ENCODE peak calls at places on chromosomes 16 and 17, in five cellular contexts. T is heart right ventricle, S is fibroblast of lung, F is PC-3, W is colonic mucosa. K is an unnamed sample.

GRCh38 chr16:47664653-47665325 is 203.7 kb downstream of the PHKB start:
- DNase-seq in S (peak), W (peak), F (peak), T (no peak), K (no peak)

GRCh38 chr17:64498308-64499203 is 1.7 kb upstream of the POLG2 start:
- DNase-seq in W (no peak), S (no peak), F (peak), T (no peak), K (no peak)

GRCh38 chr16:25692734-25693508 is 1.2 kb downstream of the HS3ST4 start:
- DNase-seq in T (no peak), S (no peak), F (no peak), W (no peak), K (no peak)

GRCh38 chr16:56013962-56014552 is 138.9 kb upstream of the CES5A start:
- DNase-seq in W (peak), F (peak), S (peak), T (peak), K (peak)

GRCh38 chr16:30761427-30761927 is 385 bp downstream of the CFAP119 start:
- DNase-seq in F (peak), W (peak), T (no peak), S (peak), K (peak)

GRCh38 chr16:77683845-77684526 is 38.3 kb upstream of the NUDT7 start:
- DNase-seq in T (no peak), F (no peak), W (no peak), S (peak), K (no peak)

GRCh38 chr16:27829975-27830374 is 233.5 kb downstream of the GSG1L start:
- DNase-seq in T (no peak), S (no peak), W (no peak), F (no peak), K (no peak)

GRCh38 chr16:66510711-66511614 is 39.0 kb downstream of the TK2 start:
- DNase-seq in T (no peak), W (no peak), F (peak), S (no peak), K (no peak)

GRCh38 chr16:9260665-9261064 is 169.2 kb downstream of the HAPSTR1 start:
- DNase-seq in W (peak), F (no peak), S (no peak), T (peak), K (no peak)

GRCh38 chr17:76805319-76805718 is 62.9 kb upstream of the MGAT5B start:
- DNase-seq in F (peak), T (no peak), S (peak), W (no peak), K (no peak)

GRCh38 chr17:17706140-17707060 is 25.1 kb downstream of the RAI1 start:
- DNase-seq in S (no peak), T (no peak), F (no peak), W (no peak), K (no peak)

GRCh38 chr16:31877876-31878642 is 4.5 kb downstream of the ZNF267 start:
- DNase-seq in T (no peak), W (no peak), F (no peak), S (no peak), K (no peak)

GRCh38 chr17:80963812-80964211 is 27.8 kb upstream of the CHMP6 start:
- DNase-seq in T (no peak), S (no peak), W (no peak), F (no peak), K (no peak)
- H3K27ac ChIP-seq in T (no peak), S (no peak), W (no peak), F (no peak), K (no peak)

GRCh38 chr16:50578147-50578546 is 30.0 kb downstream of the NKD1 start:
- DNase-seq in F (no peak), T (no peak), W (no peak), S (no peak), K (no peak)
- TF ChIP-seq CTCF in F (no peak), T (no peak), W (no peak), S (no peak), K (no peak)

GRCh38 chr17:6509295-6509771 is 47.0 kb downstream of the PITPNM3 start:
- DNase-seq in F (no peak), W (peak), T (no peak), S (no peak), K (no peak)

GRCh38 chr17:6508519-6509294 is 47.6 kb downstream of the PITPNM3 start:
- DNase-seq in T (no peak), S (no peak), W (no peak), F (no peak), K (no peak)

GRCh38 chr17:6507535-6507934 is 48.8 kb downstream of the PITPNM3 start:
- DNase-seq in F (peak), W (peak), T (no peak), S (peak), K (no peak)

GRCh38 chr17:6506679-6507231 is 49.6 kb downstream of the PITPNM3 start:
- DNase-seq in F (peak), S (peak), W (peak), T (no peak), K (peak)

DNA sequence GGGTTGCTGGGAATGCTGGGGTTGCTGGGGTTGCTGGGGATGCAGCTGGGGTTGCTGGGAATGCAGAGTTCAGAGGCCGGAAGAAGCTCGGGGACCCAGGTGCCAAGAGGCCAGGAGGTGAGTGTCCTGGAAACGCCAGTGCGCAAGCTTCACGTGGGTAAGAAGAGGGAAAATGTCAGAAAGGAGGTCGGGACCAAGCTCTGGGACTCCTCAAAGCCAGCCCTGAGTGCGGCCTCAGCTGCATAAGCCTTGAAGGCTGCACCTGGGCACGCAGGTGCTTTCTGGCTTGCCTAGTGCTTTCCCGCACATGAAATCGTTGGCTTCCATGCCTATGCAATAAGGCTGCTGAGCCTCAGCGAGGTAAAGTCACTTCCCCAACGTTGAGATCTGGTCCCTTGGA is 48.3 kb downstream of the PITPNM3 start:
- DNase-seq in F (no peak), S (no peak), W (no peak), T (no peak), K (no peak)
- H3K4me3 ChIP-seq in F (no peak), S (no peak), W (no peak), T (no peak), K (no peak)

GRCh38 chr17:62856594-62856993 is 48.5 kb upstream of the MARCHF10 start:
- DNase-seq in W (no peak), F (no peak), T (no peak), S (no peak), K (no peak)
- H3K27ac ChIP-seq in W (no peak), F (no peak), T (no peak), S (no peak), K (no peak)

DNA sequence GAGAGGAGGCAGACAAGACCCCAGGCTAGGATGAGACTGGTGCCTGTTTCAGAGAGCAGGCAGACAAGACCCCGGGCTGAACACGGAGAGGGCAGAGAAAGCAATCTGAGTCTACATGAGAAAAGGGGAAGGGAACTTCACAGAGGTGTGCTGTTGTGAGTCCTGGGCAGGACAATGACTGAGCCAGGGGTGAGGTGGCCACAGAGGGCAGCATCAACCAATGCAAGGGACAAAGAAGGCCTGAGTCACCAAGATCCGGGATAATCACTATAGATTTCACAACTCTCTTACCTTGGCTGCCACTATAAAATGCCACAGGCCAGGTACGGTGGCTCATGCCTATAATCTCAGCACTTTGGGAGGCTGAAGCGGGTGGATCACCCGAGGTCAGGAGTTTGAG is 89.0 kb downstream of the SLC39A11 start:
- DNase-seq in W (no peak), T (no peak), S (no peak), F (peak), K (no peak)
- TF ChIP-seq CTCF in W (no peak), T (no peak), S (no peak), F (peak), K (no peak)

GRCh38 chr16:14309001-14309886 is 238.1 kb downstream of the MRTFB start:
- DNase-seq in S (peak), F (peak), W (no peak), T (no peak), K (no peak)
- H3K4me3 ChIP-seq in S (no peak), F (peak), W (no peak), T (no peak), K (no peak)

DNA sequence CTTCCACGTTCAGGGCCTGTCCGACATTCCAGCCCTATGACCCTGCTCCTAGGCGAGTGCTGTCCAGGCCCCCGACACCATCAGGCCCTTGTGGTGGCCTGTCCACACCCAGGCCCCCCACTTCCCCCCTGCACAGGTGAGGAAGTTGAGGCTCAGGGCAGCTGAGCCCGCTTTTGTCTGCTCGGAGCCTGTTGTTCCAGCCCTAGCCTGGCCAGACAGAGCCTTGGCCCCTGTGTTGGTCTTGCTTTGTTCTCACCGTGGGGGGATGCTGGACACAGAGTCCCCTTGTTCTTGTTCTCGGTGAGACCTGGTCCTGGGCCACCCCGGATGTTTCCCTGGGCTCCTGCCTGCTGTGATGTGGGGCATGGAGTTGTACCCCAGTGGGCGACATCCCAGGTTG is 52.1 kb upstream of the ZNF750 start:
- DNase-seq in S (no peak), T (no peak), W (no peak), F (no peak), K (no peak)
- H3K27ac ChIP-seq in S (no peak), T (no peak), W (no peak), F (no peak), K (no peak)

DNA sequence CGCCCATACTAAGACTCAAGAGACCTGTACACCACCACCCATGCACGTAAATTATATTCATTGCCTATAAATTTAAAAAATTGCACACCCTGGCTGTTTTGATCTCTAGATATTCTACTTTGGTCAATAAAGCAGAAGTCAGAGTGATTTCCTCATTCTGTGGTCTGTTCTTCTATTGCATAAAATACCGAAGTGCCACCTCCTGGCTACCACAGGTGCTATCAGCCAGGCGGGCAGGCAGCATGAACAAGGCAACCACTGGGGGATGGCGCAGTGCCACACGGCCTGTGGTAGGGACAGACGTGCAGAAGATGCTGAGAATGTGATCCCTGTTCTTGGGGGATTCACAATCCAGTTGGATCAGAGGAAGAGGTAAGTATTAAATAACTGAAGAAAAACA is 122.3 kb downstream of the CDK5R1 start:
- DNase-seq in F (peak), W (peak), S (peak), T (peak), K (peak)
- TF ChIP-seq CTCF in F (peak), W (no peak), S (no peak), T (peak), K (no peak)

GRCh38 chr17:68238488-68238887 is 9.4 kb upstream of the AMZ2 start:
- DNase-seq in W (no peak), T (no peak), F (no peak), S (no peak), K (no peak)

GRCh38 chr17:68239967-68240366 is 7.9 kb upstream of the AMZ2 start:
- DNase-seq in S (no peak), T (no peak), F (no peak), W (no peak), K (no peak)

GRCh38 chr17:68238894-68239293 is 8.9 kb upstream of the AMZ2 start:
- DNase-seq in T (no peak), F (no peak), W (no peak), S (no peak), K (no peak)
- H3K4me3 ChIP-seq in T (no peak), F (no peak), W (no peak), S (no peak), K (no peak)

DNA sequence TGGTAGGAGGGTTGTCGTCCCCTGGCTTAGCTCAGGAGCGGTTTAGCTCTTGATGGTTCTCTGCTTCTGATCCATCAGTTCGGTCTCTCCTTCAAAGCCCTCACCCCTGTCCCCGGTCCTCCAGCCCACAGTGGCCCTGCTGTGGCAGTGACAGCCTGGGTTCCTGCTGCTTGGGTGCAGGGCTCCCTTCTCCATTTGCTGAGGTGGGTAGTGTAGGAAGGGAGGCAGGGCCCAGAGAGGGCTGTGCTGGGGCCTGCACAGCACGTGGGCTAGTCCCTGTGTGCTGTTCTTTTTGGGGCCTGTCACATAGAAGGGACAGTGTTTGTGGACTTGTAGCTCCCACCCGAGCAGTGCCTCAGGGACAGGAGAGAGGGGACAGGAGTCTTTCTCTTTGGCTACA is 18.3 kb downstream of the TMEM94 start:
- DNase-seq in T (no peak), F (no peak), S (no peak), W (no peak), K (peak)
- H3K27ac ChIP-seq in T (peak), F (no peak), S (no peak), W (no peak), K (peak)